ENCODE peak calls at places on chromosomes 13 and 19, in six cellular contexts. One of them, this sample, is unnamed.

GRCh38 chr19:6378036-6378435 is 2.3 kb upstream of the PSPN start:
- DNase-seq in WTC11: no peak
- DNase-seq in iris pigment epithelial cell: peak
- DNase-seq in NCI-H748 treated with DMSO at 0.1 percent for 48 hours: no peak
- DNase-seq in NCI-H1105 treated with DMSO at 0.1 percent for 48 hours: no peak
- DNase-seq in kidney glomerular epithelial cell: peak
- DNase-seq in this sample: peak

GRCh38 chr19:3985643-3986259 is 488 bp upstream of the EEF2 start:
- DNase-seq in NCI-H748 treated with DMSO at 0.1 percent for 48 hours: no peak
- DNase-seq in WTC11: no peak
- DNase-seq in kidney glomerular epithelial cell: no peak
- DNase-seq in NCI-H1105 treated with DMSO at 0.1 percent for 48 hours: no peak
- DNase-seq in iris pigment epithelial cell: no peak
- DNase-seq in this sample: no peak

GRCh38 chr19:18174983-18175382 is 1.4 kb downstream of the IFI30 start:
- DNase-seq in iris pigment epithelial cell: no peak
- DNase-seq in NCI-H748 treated with DMSO at 0.1 percent for 48 hours: no peak
- DNase-seq in kidney glomerular epithelial cell: no peak
- DNase-seq in WTC11: no peak
- DNase-seq in NCI-H1105 treated with DMSO at 0.1 percent for 48 hours: no peak
- DNase-seq in this sample: no peak

GRCh38 chr13:24890256-24890655 is 126.3 kb downstream of the RNF17 start:
- DNase-seq in WTC11: no peak
- DNase-seq in NCI-H1105 treated with DMSO at 0.1 percent for 48 hours: no peak
- DNase-seq in iris pigment epithelial cell: no peak
- DNase-seq in kidney glomerular epithelial cell: no peak
- DNase-seq in NCI-H748 treated with DMSO at 0.1 percent for 48 hours: no peak
- DNase-seq in this sample: no peak

GRCh38 chr19:33248954-33249613 is 23.4 kb upstream of the SLC7A10 start:
- DNase-seq in NCI-H748 treated with DMSO at 0.1 percent for 48 hours: no peak
- DNase-seq in NCI-H1105 treated with DMSO at 0.1 percent for 48 hours: no peak
- DNase-seq in kidney glomerular epithelial cell: no peak
- DNase-seq in iris pigment epithelial cell: no peak
- DNase-seq in WTC11: no peak
- DNase-seq in this sample: peak

GRCh38 chr19:44611812-44612295 is 1.5 kb upstream of the IGSF23 start:
- DNase-seq in NCI-H748 treated with DMSO at 0.1 percent for 48 hours: peak
- DNase-seq in kidney glomerular epithelial cell: no peak
- DNase-seq in WTC11: no peak
- DNase-seq in NCI-H1105 treated with DMSO at 0.1 percent for 48 hours: peak
- DNase-seq in iris pigment epithelial cell: no peak
- DNase-seq in this sample: no peak

GRCh38 chr19:40604647-40605200 is 3.6 kb downstream of the LTBP4 start:
- DNase-seq in kidney glomerular epithelial cell: no peak
- DNase-seq in WTC11: no peak
- DNase-seq in NCI-H1105 treated with DMSO at 0.1 percent for 48 hours: no peak
- DNase-seq in iris pigment epithelial cell: no peak
- DNase-seq in NCI-H748 treated with DMSO at 0.1 percent for 48 hours: no peak
- DNase-seq in this sample: no peak

GRCh38 chr19:39232708-39233107 is 12.1 kb downstream of the IFNL3 start:
- DNase-seq in NCI-H748 treated with DMSO at 0.1 percent for 48 hours: no peak
- DNase-seq in iris pigment epithelial cell: no peak
- DNase-seq in NCI-H1105 treated with DMSO at 0.1 percent for 48 hours: no peak
- DNase-seq in kidney glomerular epithelial cell: no peak
- DNase-seq in WTC11: no peak
- DNase-seq in this sample: no peak

GRCh38 chr13:73672492-73672891 is 461.7 kb downstream of the KLF12 start:
- DNase-seq in kidney glomerular epithelial cell: peak
- DNase-seq in NCI-H748 treated with DMSO at 0.1 percent for 48 hours: peak
- DNase-seq in WTC11: no peak
- DNase-seq in iris pigment epithelial cell: peak
- DNase-seq in NCI-H1105 treated with DMSO at 0.1 percent for 48 hours: no peak
- DNase-seq in this sample: no peak

GRCh38 chr19:44303305-44303704 is 1.5 kb downstream of the ZNF235 start:
- DNase-seq in WTC11: no peak
- DNase-seq in NCI-H1105 treated with DMSO at 0.1 percent for 48 hours: no peak
- DNase-seq in iris pigment epithelial cell: no peak
- DNase-seq in kidney glomerular epithelial cell: peak
- DNase-seq in NCI-H748 treated with DMSO at 0.1 percent for 48 hours: no peak
- DNase-seq in this sample: peak

GRCh38 chr13:97067342-97067895 is 73.1 kb upstream of the OXGR1 start:
- DNase-seq in NCI-H748 treated with DMSO at 0.1 percent for 48 hours: no peak
- DNase-seq in NCI-H1105 treated with DMSO at 0.1 percent for 48 hours: no peak
- DNase-seq in iris pigment epithelial cell: no peak
- DNase-seq in WTC11: no peak
- DNase-seq in kidney glomerular epithelial cell: no peak
- DNase-seq in this sample: no peak

GRCh38 chr19:32702010-32702409 is 10.4 kb downstream of the NUDT19 start:
- DNase-seq in iris pigment epithelial cell: no peak
- DNase-seq in kidney glomerular epithelial cell: no peak
- DNase-seq in NCI-H748 treated with DMSO at 0.1 percent for 48 hours: peak
- DNase-seq in NCI-H1105 treated with DMSO at 0.1 percent for 48 hours: peak
- DNase-seq in WTC11: no peak
- DNase-seq in this sample: peak

This sample was measured in mesendoderm.